ENCODE peak calls at places on chromosomes 3 and 15, in five cellular contexts. A is NB4; Q is AG20443; W is stimulated activated naive CD8-positive, alpha-beta T cell treated with anti-CD3 and anti-CD28 coated beads, Interleukin-15, amount 100 ng/mL, for 72 hours; T is GM10248. J is an unnamed sample.
A peak's percentile ranks its signal among the peaks of the same experiment; 100 is the strongest.

GRCh38 chr3:141735176-141735575 is 2.9 kb upstream of the RNF7 start:
- DNase-seq in A (no peak), T (no peak), W (no peak), Q (no peak), J (no peak)

GRCh38 chr15:48298914-48299313 is 32.3 kb upstream of the DUT start:
- DNase-seq in T (no peak), A (no peak), W (no peak), Q (no peak), J (no peak)

GRCh38 chr15:75349851-75350588 is 3.2 kb downstream of the NEIL1 start:
- DNase-seq in T (peak; percentile 61), Q (no peak), A (peak; percentile 92), W (peak; percentile 65), J (no peak)

GRCh38 chr3:59812188-59812587 is 762.4 kb upstream of the CFAP20DC start:
- DNase-seq in T (no peak), Q (no peak), A (no peak), W (no peak), J (no peak)

GRCh38 chr3:191100516-191100915 is 98.5 kb upstream of the OSTN start:
- DNase-seq in A (no peak), T (no peak), Q (no peak), W (no peak), J (no peak)

GRCh38 chr15:90062023-90062728 is 40.1 kb downstream of the IDH2 start:
- DNase-seq in T (no peak), Q (no peak), W (no peak), A (peak; percentile 60), J (no peak)

GRCh38 chr3:27556854-27557253 is 72.7 kb upstream of the SLC4A7 start:
- DNase-seq in A (no peak), T (no peak), Q (peak; percentile 54), W (no peak), J (no peak)

GRCh38 chr15:90869601-90870353 is 1.4 kb downstream of the FURIN start:
- DNase-seq in Q (peak; percentile 64), W (no peak), T (no peak), A (peak; percentile 98), J (peak; percentile 20)

GRCh38 chr15:31387483-31388118 is 61.0 kb downstream of the KLF13 start:
- DNase-seq in W (peak; percentile 45), T (no peak), Q (peak; percentile 41), A (no peak), J (peak; percentile 14)

GRCh38 chr15:83565553-83566159 is 88.3 kb upstream of the ADAMTSL3 start:
- DNase-seq in T (peak; percentile 37), A (peak; percentile 44), W (no peak), Q (peak; percentile 33), J (peak; percentile 29)

GRCh38 chr3:49602877-49603411 is 48.7 kb downstream of the BSN start:
- DNase-seq in W (peak; percentile 53), T (no peak), A (no peak), Q (no peak), J (peak; percentile 9)

GRCh38 chr3:52036829-52037228 is 19.5 kb downstream of the DUSP7 start:
- DNase-seq in A (no peak), W (no peak), T (no peak), Q (no peak), J (no peak)

J was measured in kidney glomerular epithelial cell.